ENCODE peak calls at places on chromosomes 1 and 21, in eight cellular contexts. W is IMR-90, M is lung, F is OCI-LY7, C is SJSA1, S is SK-N-MC, A is DND-41, Z is tibial nerve. T is an unnamed sample.

GRCh38 chr1:108817811-108818210 is 39.1 kb downstream of the AKNAD1 start:
- DNase-seq in W (no peak), M (no peak), F (no peak), C (no peak), S (no peak), A (no peak), Z (no peak), T (no peak)

GRCh38 chr1:114585221-114585620 is 3.8 kb upstream of the BCAS2 start:
- DNase-seq in W (peak), M (no peak), F (no peak), C (no peak), S (no peak), A (no peak), Z (no peak), T (no peak)

GRCh38 chr21:44920694-44921604 is at the start of gene ITGB2:
- DNase-seq in W (no peak), M (peak), F (peak), C (no peak), S (no peak), A (peak), Z (no peak), T (peak)

GRCh38 chr21:33246506-33246905 is 16.8 kb downstream of the IFNAR2 start:
- DNase-seq in W (no peak), M (no peak), F (no peak), C (no peak), S (no peak), A (no peak), Z (no peak), T (no peak)

GRCh38 chr1:54851406-54851805 is 35.6 kb downstream of the DHCR24 start:
- DNase-seq in W (no peak), M (no peak), F (no peak), C (no peak), S (no peak), A (no peak), Z (no peak), T (no peak)

GRCh38 chr1:245986404-245987221 is 520.5 kb downstream of the SMYD3 start:
- DNase-seq in W (peak), M (no peak), F (no peak), C (no peak), S (no peak), A (no peak), Z (no peak), T (no peak)

GRCh38 chr1:2250721-2251281 is 22.7 kb downstream of the SKI start:
- DNase-seq in W (no peak), M (no peak), F (no peak), C (no peak), S (no peak), A (no peak), Z (no peak), T (peak)

GRCh38 chr21:36063375-36064084 is 3.2 kb upstream of the SETD4 start:
- DNase-seq in W (no peak), M (no peak), F (no peak), C (no peak), S (no peak), A (no peak), Z (no peak), T (no peak)

GRCh38 chr1:112674986-112675727 is 698 bp downstream of the MOV10 start:
- DNase-seq in W (peak), M (no peak), F (peak), C (peak), S (no peak), A (peak), Z (no peak), T (peak)

GRCh38 chr1:34896612-34897011 is 32.8 kb downstream of the DLGAP3 start:
- DNase-seq in W (no peak), M (no peak), F (no peak), C (no peak), S (no peak), A (no peak), Z (no peak), T (no peak)

GRCh38 chr21:16073571-16073970 is 343.8 kb downstream of the USP25 start:
- DNase-seq in W (no peak), M (no peak), F (no peak), C (no peak), S (no peak), A (no peak), Z (no peak), T (no peak)

GRCh38 chr1:206864939-206865671 is at the start of gene IL20:
- DNase-seq in W (peak), M (peak), F (peak), C (peak), S (peak), A (peak), Z (peak), T (peak)

GRCh38 chr1:247453256-247453655 is 4.6 kb downstream of the OR2B11 start:
- DNase-seq in W (no peak), M (no peak), F (no peak), C (no peak), S (no peak), A (no peak), Z (no peak), T (no peak)

GRCh38 chr1:203672354-203672753 is 45.7 kb downstream of the ATP2B4 start:
- DNase-seq in W (peak), M (no peak), F (no peak), C (no peak), S (no peak), A (no peak), Z (no peak), T (peak)

GRCh38 chr1:244154528-244154881 is 103.4 kb downstream of the ZBTB18 start:
- DNase-seq in W (no peak), M (no peak), F (no peak), C (no peak), S (no peak), A (no peak), Z (no peak), T (no peak)

GRCh38 chr1:82015444-82015843 is 214.7 kb downstream of the ADGRL2 start:
- DNase-seq in W (no peak), M (no peak), F (no peak), C (no peak), S (no peak), A (no peak), Z (no peak), T (no peak)

GRCh38 chr21:41071410-41071809 is 96.5 kb upstream of the BACE2 start:
- DNase-seq in W (no peak), M (no peak), F (peak), C (no peak), S (no peak), A (peak), Z (no peak), T (peak)

GRCh38 chr1:10794724-10795304 is 1.6 kb downstream of the CASZ1 start:
- DNase-seq in W (no peak), M (no peak), F (no peak), C (peak), S (no peak), A (no peak), Z (no peak), T (peak)

GRCh38 chr21:16509466-16509865 is 779.7 kb downstream of the USP25 start:
- DNase-seq in W (peak), M (no peak), F (no peak), C (no peak), S (no peak), A (no peak), Z (no peak), T (no peak)

GRCh38 chr1:231991231-231991630 is 364.6 kb downstream of the DISC1 start:
- DNase-seq in W (no peak), M (no peak), F (no peak), C (no peak), S (no peak), A (no peak), Z (no peak), T (no peak)

GRCh38 chr1:67159233-67159632 is 7.0 kb upstream of the IL23R start:
- DNase-seq in W (no peak), M (no peak), F (no peak), C (no peak), S (no peak), A (no peak), Z (no peak), T (no peak)

GRCh38 chr21:37496972-37497371 is 130.4 kb downstream of the DYRK1A start:
- DNase-seq in W (no peak), M (no peak), F (no peak), C (no peak), S (no peak), A (no peak), Z (no peak), T (no peak)

GRCh38 chr1:157004286-157004685 is 41.3 kb downstream of the ARHGEF11 start:
- DNase-seq in W (no peak), M (no peak), F (no peak), C (no peak), S (peak), A (no peak), Z (no peak), T (no peak)

GRCh38 chr1:172599912-172600311 is 59.0 kb upstream of the FASLG start:
- DNase-seq in W (no peak), M (no peak), F (no peak), C (no peak), S (no peak), A (no peak), Z (no peak), T (no peak)

GRCh38 chr1:206687251-206687914 is 2.7 kb downstream of the MAPKAPK2 start:
- DNase-seq in W (no peak), M (no peak), F (no peak), C (no peak), S (no peak), A (no peak), Z (no peak), T (no peak)

GRCh38 chr1:157352817-157353408 is 199.4 kb downstream of the FCRL5 start:
- DNase-seq in W (no peak), M (no peak), F (no peak), C (no peak), S (no peak), A (no peak), Z (no peak), T (no peak)

GRCh38 chr1:3418600-3418999 is 35.9 kb upstream of the ARHGEF16 start:
- DNase-seq in W (no peak), M (no peak), F (no peak), C (no peak), S (no peak), A (no peak), Z (no peak), T (no peak)

DNA sequence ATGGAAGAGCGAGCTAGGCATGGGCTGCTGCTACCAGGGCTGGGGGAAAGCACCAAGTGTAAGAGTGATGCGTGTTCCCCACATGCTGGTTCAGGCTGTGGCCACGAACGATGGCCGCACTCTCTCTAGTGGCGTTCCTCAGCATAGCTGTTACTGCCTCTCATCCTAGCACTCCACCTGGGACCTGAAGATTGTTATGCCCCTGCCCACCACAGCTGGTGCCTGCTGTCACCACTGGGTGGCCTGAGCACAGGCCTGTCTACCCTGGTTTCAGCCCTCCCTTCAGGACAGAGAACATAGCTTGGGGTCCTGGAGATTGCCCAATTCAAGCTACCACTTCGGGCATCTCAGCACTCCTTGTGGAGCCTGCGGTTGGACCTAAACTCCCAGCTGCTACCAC is 80.1 kb upstream of the PDC start:
- DNase-seq in W (no peak), M (no peak), F (no peak), C (no peak), S (no peak), A (no peak), Z (no peak), T (no peak)
- H3K27ac ChIP-seq in W (no peak), M (no peak), F (no peak), C (no peak), S (no peak), A (no peak), Z (no peak), T (peak)

GRCh38 chr1:26357121-26357602 is 3.2 kb upstream of the CRYBG2 start:
- DNase-seq in W (no peak), M (no peak), F (no peak), C (no peak), S (no peak), A (no peak), Z (no peak), T (no peak)

GRCh38 chr1:26356106-26356505 is 2.2 kb upstream of the CRYBG2 start:
- DNase-seq in W (no peak), M (no peak), F (no peak), C (no peak), S (no peak), A (no peak), Z (no peak), T (no peak)

GRCh38 chr1:26360051-26360806 is 6.3 kb upstream of the CRYBG2 start:
- DNase-seq in W (no peak), M (no peak), F (no peak), C (no peak), S (no peak), A (no peak), Z (no peak), T (no peak)

GRCh38 chr1:26360807-26361604 is 7.1 kb upstream of the CRYBG2 start:
- DNase-seq in W (no peak), M (no peak), F (no peak), C (no peak), S (no peak), A (no peak), Z (no peak), T (no peak)

DNA sequence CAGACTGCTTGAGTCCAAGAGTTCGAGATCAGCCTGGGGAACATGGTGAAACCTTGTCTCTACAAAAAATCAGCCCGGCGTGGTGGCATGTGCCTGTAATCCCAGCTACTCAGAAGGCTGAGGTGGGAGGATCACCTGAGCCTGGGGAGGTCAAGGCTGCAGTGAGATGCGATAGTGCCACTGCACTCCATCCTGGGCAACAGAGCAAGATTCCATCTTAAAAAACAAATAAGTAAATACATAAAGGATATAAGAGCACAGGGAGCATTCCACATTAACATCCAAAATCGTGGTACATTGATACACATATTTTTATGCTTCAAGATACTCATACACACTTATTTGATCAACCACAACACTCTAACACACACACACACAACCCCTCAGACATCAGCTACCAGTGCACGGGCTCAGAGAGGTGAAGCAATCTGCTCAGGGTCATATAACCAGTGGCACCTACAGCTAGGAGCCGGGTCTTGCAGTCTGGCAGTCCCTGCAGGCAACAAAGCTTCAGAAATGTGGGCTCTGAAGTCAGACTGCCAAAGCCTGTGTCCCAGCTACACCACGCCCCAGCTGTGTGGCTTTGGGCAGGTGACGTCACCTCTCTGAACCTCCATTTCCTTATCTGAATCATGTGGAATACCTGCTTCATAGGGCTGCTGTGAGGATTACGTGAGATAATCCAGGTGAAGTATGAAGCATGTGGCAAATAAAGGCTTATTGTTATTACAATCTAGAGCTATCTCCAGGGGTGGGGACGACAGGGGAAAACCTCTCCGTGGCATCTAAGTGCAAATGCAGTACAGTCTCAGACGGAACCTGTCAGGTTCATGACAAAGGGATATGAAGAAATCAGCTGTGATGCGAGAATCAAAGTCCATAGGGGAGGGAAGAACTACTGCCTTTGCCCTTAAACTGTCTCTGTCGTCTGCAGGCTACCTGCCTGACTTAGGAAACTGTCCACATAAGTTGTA is 4.8 kb upstream of the CRYBG2 start:
- DNase-seq in W (no peak), M (no peak), F (peak), C (no peak), S (no peak), A (peak), Z (no peak), T (no peak)
- H3K4me3 ChIP-seq in W (no peak), M (no peak), F (no peak), C (no peak), S (no peak), A (no peak), Z (no peak), T (no peak)

GRCh38 chr1:19560480-19560879 is 75.1 kb upstream of the CAPZB start:
- DNase-seq in W (no peak), M (no peak), F (no peak), C (no peak), S (no peak), A (no peak), Z (no peak), T (no peak)

GRCh38 chr1:19559641-19560040 is 74.3 kb upstream of the CAPZB start:
- DNase-seq in W (peak), M (no peak), F (no peak), C (peak), S (no peak), A (no peak), Z (no peak), T (no peak)

GRCh38 chr1:19569786-19570185 is 74.3 kb upstream of the NBL1 start:
- DNase-seq in W (peak), M (no peak), F (no peak), C (no peak), S (no peak), A (no peak), Z (no peak), T (no peak)

GRCh38 chr1:19563336-19564097 is 78.2 kb upstream of the CAPZB start:
- DNase-seq in W (peak), M (peak), F (no peak), C (peak), S (no peak), A (no peak), Z (peak), T (peak)

DNA sequence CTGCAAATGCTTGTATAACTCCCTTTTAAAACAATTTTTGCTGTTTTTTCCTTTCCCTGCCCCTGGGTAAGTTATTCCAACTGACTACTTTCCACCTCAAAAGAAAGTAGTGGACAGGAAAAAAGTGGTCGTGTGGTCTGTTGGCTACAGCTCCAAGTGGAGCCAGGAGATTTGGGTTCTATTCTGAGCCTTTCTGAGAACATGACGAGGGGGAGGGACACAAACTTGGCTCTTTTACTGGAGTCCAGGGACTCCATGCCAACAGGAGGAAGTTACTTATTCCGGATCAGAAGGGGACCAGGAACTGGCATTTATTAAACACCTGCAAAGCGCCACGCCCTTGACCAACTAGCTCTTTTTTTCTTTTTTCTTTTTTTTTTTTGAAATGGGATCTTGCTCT is 79.0 kb upstream of the CAPZB start:
- DNase-seq in W (no peak), M (no peak), F (no peak), C (no peak), S (no peak), A (no peak), Z (no peak), T (no peak)
- H3K27ac ChIP-seq in W (no peak), M (peak), F (no peak), C (no peak), S (no peak), A (no peak), Z (peak), T (peak)

DNA sequence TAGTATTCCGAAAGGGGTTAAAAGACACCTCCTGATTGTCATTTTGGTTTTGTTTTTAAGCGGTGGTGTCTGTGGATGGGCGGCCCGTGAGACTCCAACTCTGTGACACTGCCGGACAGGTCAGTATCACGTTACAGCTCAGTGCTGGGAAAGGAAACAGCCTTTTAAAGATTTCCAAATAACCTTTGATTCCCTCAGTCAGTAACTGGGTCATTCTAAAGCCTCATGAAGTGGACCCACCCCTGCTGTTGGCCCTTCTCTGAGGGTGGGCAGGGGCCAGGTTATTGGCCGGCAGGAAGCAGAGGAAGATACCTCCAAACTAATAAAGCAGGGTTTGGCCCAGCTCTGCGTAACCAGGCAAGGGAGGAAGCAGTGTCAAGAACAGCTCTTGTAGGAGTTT is 2.3 kb downstream of the RHOU start:
- DNase-seq in W (no peak), M (no peak), F (no peak), C (no peak), S (no peak), A (no peak), Z (no peak), T (no peak)
- H3K4me3 ChIP-seq in W (no peak), M (no peak), F (no peak), C (no peak), S (no peak), A (no peak), Z (peak), T (peak)

GRCh38 chr21:31294691-31295090 is 49.4 kb downstream of the TIAM1 start:
- DNase-seq in W (no peak), M (no peak), F (no peak), C (no peak), S (no peak), A (no peak), Z (no peak), T (no peak)

GRCh38 chr21:31299291-31300147 is 44.5 kb downstream of the TIAM1 start:
- DNase-seq in W (no peak), M (no peak), F (no peak), C (no peak), S (no peak), A (no peak), Z (no peak), T (no peak)

GRCh38 chr21:31295676-31296075 is 48.4 kb downstream of the TIAM1 start:
- DNase-seq in W (no peak), M (no peak), F (no peak), C (no peak), S (no peak), A (no peak), Z (no peak), T (no peak)

GRCh38 chr21:31293986-31294385 is 50.1 kb downstream of the TIAM1 start:
- DNase-seq in W (peak), M (no peak), F (no peak), C (peak), S (no peak), A (no peak), Z (no peak), T (no peak)

DNA sequence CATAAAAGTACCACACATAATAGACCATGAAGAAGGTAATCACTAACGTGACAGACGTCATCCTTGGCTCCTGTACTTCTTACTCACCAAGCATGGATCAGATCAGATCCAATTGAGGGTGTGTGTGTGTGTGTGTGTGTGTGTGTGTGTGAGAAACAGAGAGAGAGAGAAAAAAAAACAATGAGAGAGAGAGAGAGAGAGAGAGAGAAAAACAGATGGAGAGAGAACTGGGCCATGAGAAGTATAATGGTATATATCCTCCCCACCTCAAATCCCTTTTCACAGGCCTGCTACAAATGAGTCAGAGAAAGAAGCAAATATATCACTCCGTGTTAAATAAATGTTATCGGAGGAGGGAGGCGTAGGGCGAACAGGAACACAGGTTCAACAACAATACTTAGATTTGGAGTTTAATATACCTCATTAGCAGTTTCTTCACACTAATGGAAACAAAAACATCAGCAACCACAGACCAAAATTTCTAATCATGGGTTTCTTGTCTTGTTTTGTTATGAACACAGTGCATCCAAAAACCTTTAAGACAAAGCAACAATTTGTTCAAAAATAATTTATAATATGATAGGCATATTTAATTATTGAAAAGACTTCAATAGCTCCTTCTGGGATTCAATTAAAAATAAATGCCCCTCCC is 45.3 kb downstream of the TIAM1 start:
- DNase-seq in W (no peak), M (no peak), F (no peak), C (no peak), S (no peak), A (no peak), Z (no peak), T (no peak)
- H3K27ac ChIP-seq in W (no peak), M (no peak), F (no peak), C (no peak), S (no peak), A (no peak), Z (no peak), T (no peak)

T was measured in right cardiac atrium.